ENCODE peak calls at places on chromosomes 13 and 19, in five cellular contexts. P is amniotic stem cell, J is NCI-H1417, U is cerebellar cortex, T is GM13976. X is an unnamed sample.

GRCh38 chr19:1512671-1513491 is at the start of gene ADAMTSL5:
- DNase-seq in J (no peak), P (no peak), T (peak), U (no peak), X (no peak)

GRCh38 chr13:112134150-112135075 is 67.5 kb downstream of the SOX1 start:
- DNase-seq in U (no peak), T (no peak), J (no peak), P (no peak), X (no peak)

GRCh38 chr19:19115954-19116353 is 22.3 kb downstream of the TMEM161A start:
- DNase-seq in J (no peak), P (no peak), T (peak), U (no peak), X (no peak)

GRCh38 chr13:45242070-45242469 is 41.2 kb upstream of the KCTD4 start:
- DNase-seq in J (no peak), P (no peak), U (peak), T (no peak), X (no peak)

GRCh38 chr13:83810136-83810535 is 72.1 kb downstream of the SLITRK1 start:
- DNase-seq in P (no peak), J (no peak), U (no peak), T (no peak), X (no peak)

GRCh38 chr19:20923077-20923871 is at the start of gene ZNF85:
- DNase-seq in J (peak), U (peak), T (peak), P (peak), X (peak)

GRCh38 chr19:37980419-37980975 is 73.5 kb downstream of the SIPA1L3 start:
- DNase-seq in T (no peak), P (no peak), J (no peak), U (peak), X (no peak)

GRCh38 chr19:29561601-29562000 is 35.8 kb downstream of the VSTM2B start:
- DNase-seq in T (no peak), J (no peak), U (no peak), P (no peak), X (no peak)

GRCh38 chr13:112851107-112852046 is 117.6 kb upstream of the MCF2L start:
- DNase-seq in P (no peak), J (no peak), T (no peak), U (no peak), X (no peak)

GRCh38 chr13:102328909-102329308 is 72.9 kb downstream of the FGF14 start:
- DNase-seq in T (no peak), J (no peak), U (no peak), P (no peak), X (no peak)

GRCh38 chr13:113596321-113597200 is 12.0 kb downstream of the TFDP1 start:
- DNase-seq in P (no peak), J (no peak), T (no peak), U (no peak), X (no peak)

GRCh38 chr19:10823690-10824089 is 12.3 kb downstream of the TMED1 start:
- DNase-seq in U (no peak), P (no peak), T (no peak), J (no peak), X (no peak)

GRCh38 chr13:64457976-64458375 is 2772.2 kb downstream of the PCDH9 start:
- DNase-seq in U (no peak), P (peak), J (no peak), T (no peak), X (no peak)

GRCh38 chr13:70339738-70340137 is 231.5 kb upstream of the KLHL1 start:
- DNase-seq in T (no peak), U (peak), P (no peak), J (peak), X (no peak)

GRCh38 chr13:108795841-108796240 is 166.4 kb downstream of the MYO16 start:
- DNase-seq in J (no peak), T (no peak), U (no peak), P (no peak), X (no peak)

GRCh38 chr13:29507356-29507755 is 88.1 kb downstream of the SLC7A1 start:
- DNase-seq in P (no peak), J (peak), T (no peak), U (peak), X (no peak)

GRCh38 chr19:16381756-16382401 is 57.3 kb downstream of the KLF2 start:
- DNase-seq in J (no peak), T (no peak), P (no peak), U (no peak), X (peak)

GRCh38 chr19:10961073-10961762 is 388 bp downstream of the SMARCA4 start:
- DNase-seq in U (no peak), P (no peak), T (peak), J (peak), X (peak)

GRCh38 chr19:13934785-13935109 is 3.5 kb downstream of the PODNL1 start:
- DNase-seq in T (no peak), J (no peak), U (no peak), P (no peak), X (no peak)

GRCh38 chr13:36819811-36820140 is 754 bp downstream of the RFXAP start:
- DNase-seq in J (no peak), U (peak), P (no peak), T (no peak), X (no peak)

X was measured in ovary.